ENCODE peak calls at places on chromosome 11, in nine cellular contexts. U, T, H, K, C, S, A, L and Y are unnamed samples.

GRCh38 chr11:1084561-1085439 is 10.1 kb downstream of the MUC2 start:
- DNase-seq in C (no peak), A (peak; percentile 53), L (no peak), U (no peak), H (peak; percentile 25), K (no peak), T (peak; percentile 9), S (no peak), Y (peak; percentile 5)

GRCh38 chr11:40885257-40885947 is 574.0 kb downstream of the LRRC4C start:
- DNase-seq in L (no peak), S (no peak), C (no peak), T (no peak), U (no peak), A (no peak), K (no peak), H (no peak), Y (no peak)

GRCh38 chr11:76789443-76789719 is 6.2 kb downstream of the TSKU start:
- DNase-seq in C (no peak), U (no peak), S (no peak), T (no peak), H (peak; percentile 29), K (no peak), A (no peak), L (no peak), Y (no peak)

GRCh38 chr11:47607380-47607779 is 13.2 kb upstream of the C1QTNF4 start:
- DNase-seq in T (no peak), K (peak; percentile 96), L (no peak), H (peak; percentile 63), A (peak; percentile 57), S (no peak), C (no peak), U (no peak), Y (peak; percentile 39)

GRCh38 chr11:75402002-75402773 is 2.9 kb downstream of the RPS3 start:
- DNase-seq in T (no peak), H (no peak), K (no peak), S (no peak), A (no peak), U (no peak), C (no peak), L (no peak), Y (no peak)

GRCh38 chr11:28760676-28761390 is 652.6 kb downstream of the METTL15 start:
- DNase-seq in C (no peak), H (no peak), S (no peak), A (no peak), T (no peak), L (no peak), K (peak; percentile 27), U (no peak), Y (no peak)

GRCh38 chr11:71197096-71197495 is 55.3 kb downstream of the SHANK2 start:
- DNase-seq in H (no peak), L (no peak), K (no peak), C (no peak), T (no peak), U (no peak), A (no peak), S (no peak), Y (no peak)

GRCh38 chr11:8321876-8322275 is 58.2 kb upstream of the LMO1 start:
- DNase-seq in A (no peak), U (no peak), K (no peak), H (peak; percentile 17), L (no peak), T (no peak), C (no peak), S (no peak), Y (no peak)

GRCh38 chr11:67397986-67398660 is 3.5 kb downstream of the PPP1CA start:
- DNase-seq in S (no peak), U (no peak), L (no peak), A (no peak), K (no peak), H (no peak), T (no peak), C (no peak), Y (no peak)

GRCh38 chr11:67396258-67396581 is 4.4 kb downstream of the RAD9A start:
- DNase-seq in L (no peak), K (no peak), U (no peak), A (no peak), T (no peak), C (no peak), H (no peak), S (no peak), Y (no peak)

GRCh38 chr11:67395555-67396257 is 3.9 kb downstream of the RAD9A start:
- DNase-seq in A (no peak), K (no peak), C (no peak), H (no peak), U (no peak), T (no peak), L (no peak), S (no peak), Y (no peak)

GRCh38 chr11:67397536-67397935 is 4.1 kb downstream of the PPP1CA start:
- DNase-seq in C (no peak), U (no peak), L (no peak), K (no peak), T (no peak), S (no peak), A (no peak), H (no peak), Y (no peak)

DNA sequence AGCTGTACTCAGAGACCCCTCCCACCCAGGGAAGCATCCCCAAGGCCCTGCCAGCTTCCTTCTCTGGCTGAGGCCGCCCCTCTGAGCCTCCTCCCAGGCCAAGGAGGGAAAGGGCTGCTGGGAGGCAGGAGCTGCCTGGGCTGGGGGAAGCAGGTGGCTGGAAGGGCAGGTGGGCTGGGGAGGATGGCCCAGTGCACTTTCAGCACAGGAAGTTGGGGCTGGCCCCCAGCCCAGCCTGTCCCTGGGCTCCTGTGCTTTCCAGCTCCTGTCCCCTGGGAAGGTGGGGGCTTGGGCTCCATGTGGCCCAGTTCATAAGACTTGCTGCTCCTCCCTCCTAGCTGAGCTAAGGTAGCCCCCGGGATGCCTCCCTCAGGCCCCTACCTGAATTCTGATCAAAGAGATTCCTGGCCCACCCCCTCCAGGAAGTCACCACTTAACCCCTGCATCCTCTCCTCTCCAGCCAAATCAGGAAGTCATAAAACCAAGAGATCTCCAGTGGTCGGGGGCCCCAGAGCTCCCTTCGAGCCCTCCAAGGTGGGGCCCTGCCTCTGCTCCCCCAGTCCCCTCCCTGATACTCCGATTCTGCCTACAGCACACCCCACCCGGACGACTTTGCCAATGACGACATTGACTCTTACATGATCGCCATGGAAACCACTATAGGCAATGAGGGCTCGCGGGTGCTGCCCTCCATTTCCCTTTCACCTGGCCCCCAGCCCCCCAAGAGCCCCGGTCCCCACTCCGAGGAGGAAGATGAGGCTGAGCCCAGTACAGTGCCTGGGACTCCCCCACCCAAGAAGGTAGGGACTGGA is 4.9 kb downstream of the PPP1CA start:
- DNase-seq in L (no peak), C (no peak), H (no peak), S (no peak), K (no peak), A (no peak), U (no peak), T (no peak), Y (no peak)
- H3K27ac ChIP-seq in L (no peak overlapping the region), C (no peak overlapping the region), H (no peak overlapping the region), S (peak overlapping the region; percentile 12), K (no peak overlapping the region), A (no peak overlapping the region), U (no peak overlapping the region), T (no peak overlapping the region), Y (no peak overlapping the region)

GRCh38 chr11:35617687-35618496 is at the start of gene FJX1:
- DNase-seq in K (peak; percentile 95), L (peak; percentile 83), S (no peak), C (no peak), A (peak; percentile 68), H (peak; percentile 76), U (peak; percentile 39), T (peak; percentile 51), Y (peak; percentile 71)
- TF ChIP-seq POLR2A in K (peak; percentile 79), L (peak; percentile 19), S (no peak), C (no peak), A (no peak), H (no peak), U (no peak), T (peak; percentile 21), Y (peak; percentile 38)

GRCh38 chr11:61121917-61122316 is 19.6 kb downstream of the CD5 start:
- DNase-seq in K (no peak), S (no peak), L (no peak), H (no peak), C (no peak), A (no peak), U (no peak), T (no peak), Y (no peak)

GRCh38 chr11:61119055-61119454 is 16.8 kb downstream of the CD5 start:
- DNase-seq in C (no peak), A (no peak), L (no peak), U (no peak), T (no peak), H (no peak), S (no peak), K (no peak), Y (no peak)

GRCh38 chr11:61119571-61119970 is 17.3 kb downstream of the CD5 start:
- DNase-seq in A (no peak), H (no peak), C (no peak), L (no peak), T (no peak), K (no peak), U (no peak), S (no peak), Y (no peak)

GRCh38 chr11:61120865-61121831 is 18.9 kb downstream of the CD5 start:
- DNase-seq in L (peak; percentile 26), U (no peak), A (no peak), C (no peak), H (peak; percentile 73), K (peak; percentile 34), S (no peak), T (peak; percentile 73), Y (peak; percentile 66)

DNA sequence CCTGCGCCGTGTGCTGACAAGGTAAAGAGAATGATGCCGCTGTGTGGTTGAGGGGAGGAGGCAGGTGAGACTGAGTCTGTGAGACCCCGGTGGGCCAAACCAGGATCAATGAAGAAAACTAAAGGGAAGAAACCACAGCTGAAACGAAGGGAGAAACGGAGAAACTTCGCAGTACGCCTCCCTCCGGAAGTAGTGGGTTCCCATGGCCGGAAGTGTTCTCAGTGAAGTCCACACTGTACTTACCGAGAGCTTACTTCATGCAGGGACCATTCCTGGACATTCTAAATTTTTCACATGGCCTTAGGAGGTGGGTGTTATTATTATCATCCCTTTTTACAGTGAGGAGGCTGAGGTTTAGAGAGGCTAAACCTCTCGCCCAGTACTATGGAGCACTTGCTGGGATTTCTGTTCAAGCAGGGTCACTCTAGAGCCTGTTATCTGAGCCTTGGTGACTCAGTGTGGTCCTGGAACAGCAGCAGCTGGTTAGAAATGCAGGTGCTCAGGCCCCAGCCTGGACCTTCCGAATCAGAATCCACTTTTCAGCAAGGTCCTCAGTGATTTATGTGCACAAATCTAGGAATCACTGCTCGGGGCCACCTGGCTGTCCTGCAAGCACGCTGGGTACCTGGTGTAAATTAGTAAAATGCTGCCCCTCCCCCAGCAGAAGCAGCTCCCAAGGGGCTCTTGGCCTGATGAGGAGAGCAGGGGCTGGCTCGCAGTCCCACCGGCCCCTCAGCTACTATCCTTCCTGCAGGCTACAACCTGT is 18.0 kb downstream of the CD5 start:
- DNase-seq in A (no peak), K (no peak), T (no peak), C (no peak), S (no peak), H (no peak), U (no peak), L (no peak), Y (no peak)
- H3K27ac ChIP-seq in A (no peak overlapping the region), K (no peak overlapping the region), T (no peak overlapping the region), C (no peak overlapping the region), S (no peak overlapping the region), H (no peak overlapping the region), U (no peak overlapping the region), L (no peak overlapping the region), Y (no peak overlapping the region)

GRCh38 chr11:6745018-6745417 is 26.8 kb downstream of the OR2AG2 start:
- DNase-seq in H (no peak), L (no peak), C (no peak), K (no peak), S (no peak), T (no peak), A (no peak), U (no peak), Y (no peak)

GRCh38 chr11:6745465-6746015 is 26.2 kb downstream of the OR2AG2 start:
- DNase-seq in A (no peak), K (no peak), T (no peak), U (no peak), S (no peak), H (no peak), C (no peak), L (no peak), Y (no peak)

GRCh38 chr11:6747097-6747662 is 24.6 kb downstream of the OR2AG2 start:
- DNase-seq in U (no peak), K (no peak), C (no peak), A (no peak), T (no peak), S (no peak), L (no peak), H (no peak), Y (no peak)

GRCh38 chr11:6746626-6747025 is 25.1 kb downstream of the OR2AG2 start:
- DNase-seq in K (no peak), U (no peak), L (no peak), T (no peak), H (no peak), C (no peak), A (no peak), S (no peak), Y (no peak)

DNA sequence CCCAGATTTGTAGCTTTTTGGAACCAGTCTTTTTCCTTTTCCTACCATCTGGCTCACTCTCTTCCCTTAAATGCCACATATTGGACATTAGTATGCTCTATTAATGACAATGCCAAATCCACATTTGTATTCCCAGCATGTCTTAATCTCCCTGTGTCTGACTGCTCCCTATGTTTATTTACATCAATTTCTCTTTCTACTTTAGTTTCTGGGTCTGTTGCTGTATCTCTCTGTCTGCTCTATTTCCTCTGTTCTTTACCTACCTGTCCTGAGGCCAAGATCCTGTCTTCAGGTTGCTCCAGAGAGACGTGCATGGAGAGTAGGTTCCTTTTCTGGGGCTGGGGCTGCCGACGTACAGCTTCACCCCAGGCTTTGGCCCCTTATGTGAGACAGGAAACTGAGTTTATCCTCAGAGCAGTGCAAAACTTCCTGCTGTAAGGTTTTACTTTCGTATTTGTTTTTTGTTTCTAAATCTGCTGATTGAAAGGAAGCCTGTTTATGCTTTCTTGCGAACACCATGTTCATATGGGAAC is 25.6 kb downstream of the OR2AG2 start:
- DNase-seq in K (no peak), T (no peak), H (no peak), C (no peak), U (no peak), S (peak; percentile 78), A (no peak), L (no peak), Y (no peak)
- TF ChIP-seq POLR2A in K (no peak), T (no peak), H (no peak), C (no peak), U (no peak), S (peak; percentile 33), A (no peak), L (no peak), Y (no peak)